ENCODE peak calls at places on chromosomes 13 and 19, in nine cellular contexts. One of them, this sample, is unnamed.

GRCh38 chr19:48466571-48467325 is 2.4 kb upstream of the CYTH2 start:
- DNase-seq in ELR: peak
- DNase-seq in nucleus accumbens: no peak
- DNase-seq in PC-3: peak
- DNase-seq in NCI-H187 treated with DMSO at 0.1 percent for 48 hours: no peak
- DNase-seq in mucosa of descending colon: no peak
- DNase-seq in posterior vena cava: no peak
- DNase-seq in stimulated activated CD8-positive, alpha-beta memory T cell treated with anti-CD3 and anti-CD28 coated beads, Interleukin-15, amount 100 ng/mL, for 4 hours: no peak
- DNase-seq in GM13977: no peak
- DNase-seq in this sample: no peak

GRCh38 chr13:99385161-99385560 is 78.0 kb upstream of the GPR183 start:
- DNase-seq in ELR: no peak
- DNase-seq in nucleus accumbens: no peak
- DNase-seq in PC-3: no peak
- DNase-seq in NCI-H187 treated with DMSO at 0.1 percent for 48 hours: no peak
- DNase-seq in mucosa of descending colon: no peak
- DNase-seq in posterior vena cava: peak
- DNase-seq in stimulated activated CD8-positive, alpha-beta memory T cell treated with anti-CD3 and anti-CD28 coated beads, Interleukin-15, amount 100 ng/mL, for 4 hours: no peak
- DNase-seq in GM13977: no peak
- DNase-seq in this sample: no peak

GRCh38 chr19:42010245-42011126 is 16.5 kb upstream of the ATP1A3 start:
- DNase-seq in ELR: no peak
- DNase-seq in nucleus accumbens: no peak
- DNase-seq in PC-3: no peak
- DNase-seq in NCI-H187 treated with DMSO at 0.1 percent for 48 hours: no peak
- DNase-seq in mucosa of descending colon: no peak
- DNase-seq in posterior vena cava: no peak
- DNase-seq in stimulated activated CD8-positive, alpha-beta memory T cell treated with anti-CD3 and anti-CD28 coated beads, Interleukin-15, amount 100 ng/mL, for 4 hours: no peak
- DNase-seq in GM13977: no peak
- DNase-seq in this sample: no peak

GRCh38 chr13:35978607-35979316 is 152.4 kb downstream of the DCLK1 start:
- DNase-seq in ELR: peak
- DNase-seq in nucleus accumbens: peak
- DNase-seq in PC-3: peak
- DNase-seq in NCI-H187 treated with DMSO at 0.1 percent for 48 hours: peak
- DNase-seq in mucosa of descending colon: peak
- DNase-seq in posterior vena cava: no peak
- DNase-seq in stimulated activated CD8-positive, alpha-beta memory T cell treated with anti-CD3 and anti-CD28 coated beads, Interleukin-15, amount 100 ng/mL, for 4 hours: no peak
- DNase-seq in GM13977: peak
- DNase-seq in this sample: no peak

GRCh38 chr13:44300895-44301638 is 72.6 kb upstream of the SERP2 start:
- DNase-seq in ELR: peak
- DNase-seq in nucleus accumbens: no peak
- DNase-seq in PC-3: peak
- DNase-seq in NCI-H187 treated with DMSO at 0.1 percent for 48 hours: peak
- DNase-seq in mucosa of descending colon: no peak
- DNase-seq in posterior vena cava: no peak
- DNase-seq in stimulated activated CD8-positive, alpha-beta memory T cell treated with anti-CD3 and anti-CD28 coated beads, Interleukin-15, amount 100 ng/mL, for 4 hours: no peak
- DNase-seq in GM13977: peak
- DNase-seq in this sample: no peak

GRCh38 chr19:35522745-35523327 is 5.3 kb downstream of the SBSN start:
- DNase-seq in ELR: no peak
- DNase-seq in nucleus accumbens: no peak
- DNase-seq in PC-3: no peak
- DNase-seq in NCI-H187 treated with DMSO at 0.1 percent for 48 hours: no peak
- DNase-seq in mucosa of descending colon: peak
- DNase-seq in posterior vena cava: no peak
- DNase-seq in stimulated activated CD8-positive, alpha-beta memory T cell treated with anti-CD3 and anti-CD28 coated beads, Interleukin-15, amount 100 ng/mL, for 4 hours: no peak
- DNase-seq in GM13977: no peak
- DNase-seq in this sample: no peak

GRCh38 chr19:47427241-47428176 is 8.2 kb upstream of the MEIS3 start:
- DNase-seq in ELR: peak
- DNase-seq in nucleus accumbens: peak
- DNase-seq in PC-3: peak
- DNase-seq in NCI-H187 treated with DMSO at 0.1 percent for 48 hours: peak
- DNase-seq in mucosa of descending colon: peak
- DNase-seq in posterior vena cava: no peak
- DNase-seq in stimulated activated CD8-positive, alpha-beta memory T cell treated with anti-CD3 and anti-CD28 coated beads, Interleukin-15, amount 100 ng/mL, for 4 hours: no peak
- DNase-seq in GM13977: peak
- DNase-seq in this sample: peak

GRCh38 chr19:7681336-7682174 is 922 bp downstream of the TRAPPC5 start:
- DNase-seq in ELR: peak
- DNase-seq in nucleus accumbens: peak
- DNase-seq in PC-3: peak
- DNase-seq in NCI-H187 treated with DMSO at 0.1 percent for 48 hours: no peak
- DNase-seq in mucosa of descending colon: peak
- DNase-seq in posterior vena cava: peak
- DNase-seq in stimulated activated CD8-positive, alpha-beta memory T cell treated with anti-CD3 and anti-CD28 coated beads, Interleukin-15, amount 100 ng/mL, for 4 hours: peak
- DNase-seq in GM13977: peak
- DNase-seq in this sample: peak

GRCh38 chr19:33467851-33468250 is 53.7 kb downstream of the PEPD start:
- DNase-seq in ELR: no peak
- DNase-seq in nucleus accumbens: no peak
- DNase-seq in PC-3: no peak
- DNase-seq in NCI-H187 treated with DMSO at 0.1 percent for 48 hours: no peak
- DNase-seq in mucosa of descending colon: no peak
- DNase-seq in posterior vena cava: peak
- DNase-seq in stimulated activated CD8-positive, alpha-beta memory T cell treated with anti-CD3 and anti-CD28 coated beads, Interleukin-15, amount 100 ng/mL, for 4 hours: no peak
- DNase-seq in GM13977: no peak
- DNase-seq in this sample: peak

GRCh38 chr19:35224681-35225604 is 3.6 kb downstream of the FAM187B start:
- DNase-seq in ELR: no peak
- DNase-seq in nucleus accumbens: no peak
- DNase-seq in PC-3: no peak
- DNase-seq in NCI-H187 treated with DMSO at 0.1 percent for 48 hours: no peak
- DNase-seq in mucosa of descending colon: no peak
- DNase-seq in posterior vena cava: peak
- DNase-seq in stimulated activated CD8-positive, alpha-beta memory T cell treated with anti-CD3 and anti-CD28 coated beads, Interleukin-15, amount 100 ng/mL, for 4 hours: no peak
- DNase-seq in GM13977: no peak
- DNase-seq in this sample: peak

GRCh38 chr13:43520331-43520730 is 266.4 kb downstream of the ENOX1 start:
- DNase-seq in ELR: no peak
- DNase-seq in nucleus accumbens: no peak
- DNase-seq in PC-3: no peak
- DNase-seq in NCI-H187 treated with DMSO at 0.1 percent for 48 hours: no peak
- DNase-seq in mucosa of descending colon: no peak
- DNase-seq in posterior vena cava: no peak
- DNase-seq in stimulated activated CD8-positive, alpha-beta memory T cell treated with anti-CD3 and anti-CD28 coated beads, Interleukin-15, amount 100 ng/mL, for 4 hours: no peak
- DNase-seq in GM13977: no peak
- DNase-seq in this sample: no peak

GRCh38 chr13:33279414-33279813 is 6.1 kb downstream of the STARD13 start:
- DNase-seq in ELR: no peak
- DNase-seq in nucleus accumbens: no peak
- DNase-seq in PC-3: peak
- DNase-seq in NCI-H187 treated with DMSO at 0.1 percent for 48 hours: no peak
- DNase-seq in mucosa of descending colon: peak
- DNase-seq in posterior vena cava: no peak
- DNase-seq in stimulated activated CD8-positive, alpha-beta memory T cell treated with anti-CD3 and anti-CD28 coated beads, Interleukin-15, amount 100 ng/mL, for 4 hours: no peak
- DNase-seq in GM13977: no peak
- DNase-seq in this sample: no peak

GRCh38 chr13:99277629-99278028 is 19.4 kb upstream of the GPR18 start:
- DNase-seq in ELR: no peak
- DNase-seq in nucleus accumbens: no peak
- DNase-seq in PC-3: no peak
- DNase-seq in NCI-H187 treated with DMSO at 0.1 percent for 48 hours: no peak
- DNase-seq in mucosa of descending colon: no peak
- DNase-seq in posterior vena cava: no peak
- DNase-seq in stimulated activated CD8-positive, alpha-beta memory T cell treated with anti-CD3 and anti-CD28 coated beads, Interleukin-15, amount 100 ng/mL, for 4 hours: no peak
- DNase-seq in GM13977: no peak
- DNase-seq in this sample: peak

GRCh38 chr19:48490980-48491792 is 20.4 kb downstream of the LMTK3 start:
- DNase-seq in ELR: peak
- DNase-seq in nucleus accumbens: no peak
- DNase-seq in PC-3: peak
- DNase-seq in NCI-H187 treated with DMSO at 0.1 percent for 48 hours: no peak
- DNase-seq in mucosa of descending colon: peak
- DNase-seq in posterior vena cava: no peak
- DNase-seq in stimulated activated CD8-positive, alpha-beta memory T cell treated with anti-CD3 and anti-CD28 coated beads, Interleukin-15, amount 100 ng/mL, for 4 hours: peak
- DNase-seq in GM13977: peak
- DNase-seq in this sample: peak

GRCh38 chr13:79812070-79812850 is 331.3 kb downstream of the NDFIP2 start:
- DNase-seq in ELR: no peak
- DNase-seq in nucleus accumbens: no peak
- DNase-seq in PC-3: no peak
- DNase-seq in NCI-H187 treated with DMSO at 0.1 percent for 48 hours: no peak
- DNase-seq in mucosa of descending colon: no peak
- DNase-seq in posterior vena cava: no peak
- DNase-seq in stimulated activated CD8-positive, alpha-beta memory T cell treated with anti-CD3 and anti-CD28 coated beads, Interleukin-15, amount 100 ng/mL, for 4 hours: no peak
- DNase-seq in GM13977: peak
- DNase-seq in this sample: no peak

GRCh38 chr19:34260771-34261173 is 6.4 kb downstream of the GARRE1 start:
- DNase-seq in ELR: no peak
- DNase-seq in nucleus accumbens: no peak
- DNase-seq in PC-3: no peak
- DNase-seq in NCI-H187 treated with DMSO at 0.1 percent for 48 hours: no peak
- DNase-seq in mucosa of descending colon: no peak
- DNase-seq in posterior vena cava: no peak
- DNase-seq in stimulated activated CD8-positive, alpha-beta memory T cell treated with anti-CD3 and anti-CD28 coated beads, Interleukin-15, amount 100 ng/mL, for 4 hours: no peak
- DNase-seq in GM13977: no peak
- DNase-seq in this sample: no peak

GRCh38 chr19:1882089-1882785 is 3.1 kb downstream of the ABHD17A start:
- DNase-seq in ELR: no peak
- DNase-seq in nucleus accumbens: peak
- DNase-seq in PC-3: no peak
- DNase-seq in NCI-H187 treated with DMSO at 0.1 percent for 48 hours: no peak
- DNase-seq in mucosa of descending colon: peak
- DNase-seq in posterior vena cava: no peak
- DNase-seq in stimulated activated CD8-positive, alpha-beta memory T cell treated with anti-CD3 and anti-CD28 coated beads, Interleukin-15, amount 100 ng/mL, for 4 hours: peak
- DNase-seq in GM13977: no peak
- DNase-seq in this sample: no peak

GRCh38 chr19:21128901-21129698 is 12.7 kb upstream of the ZNF431 start:
- DNase-seq in ELR: no peak
- DNase-seq in nucleus accumbens: no peak
- DNase-seq in PC-3: no peak
- DNase-seq in NCI-H187 treated with DMSO at 0.1 percent for 48 hours: no peak
- DNase-seq in mucosa of descending colon: no peak
- DNase-seq in posterior vena cava: no peak
- DNase-seq in stimulated activated CD8-positive, alpha-beta memory T cell treated with anti-CD3 and anti-CD28 coated beads, Interleukin-15, amount 100 ng/mL, for 4 hours: no peak
- DNase-seq in GM13977: no peak
- DNase-seq in this sample: no peak

GRCh38 chr19:1513492-1514294 is 874 bp upstream of the ADAMTSL5 start:
- DNase-seq in ELR: peak
- DNase-seq in nucleus accumbens: no peak
- DNase-seq in PC-3: peak
- DNase-seq in NCI-H187 treated with DMSO at 0.1 percent for 48 hours: no peak
- DNase-seq in mucosa of descending colon: peak
- DNase-seq in posterior vena cava: peak
- DNase-seq in stimulated activated CD8-positive, alpha-beta memory T cell treated with anti-CD3 and anti-CD28 coated beads, Interleukin-15, amount 100 ng/mL, for 4 hours: peak
- DNase-seq in GM13977: peak
- DNase-seq in this sample: peak

GRCh38 chr19:7644550-7644877 is 7.6 kb downstream of the STXBP2 start:
- DNase-seq in ELR: no peak
- DNase-seq in nucleus accumbens: no peak
- DNase-seq in PC-3: no peak
- DNase-seq in NCI-H187 treated with DMSO at 0.1 percent for 48 hours: no peak
- DNase-seq in mucosa of descending colon: no peak
- DNase-seq in posterior vena cava: no peak
- DNase-seq in stimulated activated CD8-positive, alpha-beta memory T cell treated with anti-CD3 and anti-CD28 coated beads, Interleukin-15, amount 100 ng/mL, for 4 hours: no peak
- DNase-seq in GM13977: no peak
- DNase-seq in this sample: no peak

GRCh38 chr19:2041686-2042484 is 9.2 kb downstream of the MKNK2 start:
- DNase-seq in ELR: peak
- DNase-seq in nucleus accumbens: peak
- DNase-seq in PC-3: peak
- DNase-seq in NCI-H187 treated with DMSO at 0.1 percent for 48 hours: peak
- DNase-seq in mucosa of descending colon: peak
- DNase-seq in posterior vena cava: peak
- DNase-seq in stimulated activated CD8-positive, alpha-beta memory T cell treated with anti-CD3 and anti-CD28 coated beads, Interleukin-15, amount 100 ng/mL, for 4 hours: peak
- DNase-seq in GM13977: peak
- DNase-seq in this sample: peak

GRCh38 chr19:15636026-15636425 is 4.7 kb upstream of the CYP4F3 start:
- DNase-seq in ELR: no peak
- DNase-seq in nucleus accumbens: no peak
- DNase-seq in PC-3: no peak
- DNase-seq in NCI-H187 treated with DMSO at 0.1 percent for 48 hours: no peak
- DNase-seq in mucosa of descending colon: no peak
- DNase-seq in posterior vena cava: no peak
- DNase-seq in stimulated activated CD8-positive, alpha-beta memory T cell treated with anti-CD3 and anti-CD28 coated beads, Interleukin-15, amount 100 ng/mL, for 4 hours: no peak
- DNase-seq in GM13977: no peak
- DNase-seq in this sample: no peak

GRCh38 chr13:102903659-102904407 is 58.0 kb downstream of the ERCC5 start:
- DNase-seq in ELR: peak
- DNase-seq in nucleus accumbens: no peak
- DNase-seq in PC-3: peak
- DNase-seq in NCI-H187 treated with DMSO at 0.1 percent for 48 hours: no peak
- DNase-seq in mucosa of descending colon: no peak
- DNase-seq in posterior vena cava: no peak
- DNase-seq in stimulated activated CD8-positive, alpha-beta memory T cell treated with anti-CD3 and anti-CD28 coated beads, Interleukin-15, amount 100 ng/mL, for 4 hours: no peak
- DNase-seq in GM13977: no peak
- DNase-seq in this sample: no peak

GRCh38 chr13:45863716-45864590 is 12.4 kb upstream of the SIAH3 start:
- DNase-seq in ELR: no peak
- DNase-seq in nucleus accumbens: peak
- DNase-seq in PC-3: no peak
- DNase-seq in NCI-H187 treated with DMSO at 0.1 percent for 48 hours: no peak
- DNase-seq in mucosa of descending colon: no peak
- DNase-seq in posterior vena cava: no peak
- DNase-seq in stimulated activated CD8-positive, alpha-beta memory T cell treated with anti-CD3 and anti-CD28 coated beads, Interleukin-15, amount 100 ng/mL, for 4 hours: no peak
- DNase-seq in GM13977: no peak
- DNase-seq in this sample: no peak

GRCh38 chr19:1251233-1251502 is 2.8 kb downstream of the MIDN start:
- DNase-seq in ELR: peak
- DNase-seq in nucleus accumbens: peak
- DNase-seq in PC-3: peak
- DNase-seq in NCI-H187 treated with DMSO at 0.1 percent for 48 hours: no peak
- DNase-seq in mucosa of descending colon: peak
- DNase-seq in posterior vena cava: no peak
- DNase-seq in stimulated activated CD8-positive, alpha-beta memory T cell treated with anti-CD3 and anti-CD28 coated beads, Interleukin-15, amount 100 ng/mL, for 4 hours: no peak
- DNase-seq in GM13977: no peak
- DNase-seq in this sample: no peak